ENCODE peak calls at places on chromosomes 13 and 19, in ten cellular contexts. One of them, this sample, is unnamed.

GRCh38 chr19:55553217-55554182 is 8.2 kb upstream of the SBK3 start:
- DNase-seq in tibial artery: no peak
- DNase-seq in activated CD8-positive, alpha-beta T cell treated with anti-CD3 and anti-CD28 coated beads for 36 hours: no peak
- DNase-seq in GM10248: no peak
- DNase-seq in heart right ventricle: no peak
- DNase-seq in AG04449: no peak
- DNase-seq in cardiac muscle cell: no peak
- DNase-seq in GM06990: no peak
- DNase-seq in mesothelial cell of epicardium: no peak
- DNase-seq in CD4-positive, alpha-beta T cell: no peak
- DNase-seq in this sample: no peak

GRCh38 chr19:2173841-2174577 is 10.3 kb downstream of the DOT1L start:
- DNase-seq in tibial artery: no peak
- DNase-seq in activated CD8-positive, alpha-beta T cell treated with anti-CD3 and anti-CD28 coated beads for 36 hours: peak
- DNase-seq in GM10248: no peak
- DNase-seq in heart right ventricle: no peak
- DNase-seq in AG04449: no peak
- DNase-seq in cardiac muscle cell: no peak
- DNase-seq in GM06990: no peak
- DNase-seq in mesothelial cell of epicardium: no peak
- DNase-seq in CD4-positive, alpha-beta T cell: no peak
- DNase-seq in this sample: no peak

GRCh38 chr19:55014714-55015113 is 23.4 kb downstream of the GP6 start:
- DNase-seq in tibial artery: no peak
- DNase-seq in activated CD8-positive, alpha-beta T cell treated with anti-CD3 and anti-CD28 coated beads for 36 hours: peak
- DNase-seq in GM10248: peak
- DNase-seq in heart right ventricle: peak
- DNase-seq in AG04449: no peak
- DNase-seq in cardiac muscle cell: no peak
- DNase-seq in GM06990: no peak
- DNase-seq in mesothelial cell of epicardium: no peak
- DNase-seq in CD4-positive, alpha-beta T cell: no peak
- DNase-seq in this sample: no peak

GRCh38 chr13:114067381-114067885 is 65.0 kb downstream of the RASA3 start:
- DNase-seq in tibial artery: peak
- DNase-seq in activated CD8-positive, alpha-beta T cell treated with anti-CD3 and anti-CD28 coated beads for 36 hours: peak
- DNase-seq in GM10248: peak
- DNase-seq in heart right ventricle: no peak
- DNase-seq in AG04449: no peak
- DNase-seq in cardiac muscle cell: no peak
- DNase-seq in GM06990: peak
- DNase-seq in mesothelial cell of epicardium: no peak
- DNase-seq in CD4-positive, alpha-beta T cell: no peak
- DNase-seq in this sample: peak

GRCh38 chr13:23715092-23715761 is 145.0 kb downstream of the TNFRSF19 start:
- DNase-seq in tibial artery: no peak
- DNase-seq in activated CD8-positive, alpha-beta T cell treated with anti-CD3 and anti-CD28 coated beads for 36 hours: no peak
- DNase-seq in GM10248: no peak
- DNase-seq in heart right ventricle: no peak
- DNase-seq in AG04449: no peak
- DNase-seq in cardiac muscle cell: no peak
- DNase-seq in GM06990: no peak
- DNase-seq in mesothelial cell of epicardium: no peak
- DNase-seq in CD4-positive, alpha-beta T cell: no peak
- DNase-seq in this sample: no peak

GRCh38 chr13:95605426-95606125 is 38.9 kb downstream of the DZIP1 start:
- DNase-seq in tibial artery: no peak
- DNase-seq in activated CD8-positive, alpha-beta T cell treated with anti-CD3 and anti-CD28 coated beads for 36 hours: no peak
- DNase-seq in GM10248: no peak
- DNase-seq in heart right ventricle: no peak
- DNase-seq in AG04449: no peak
- DNase-seq in cardiac muscle cell: no peak
- DNase-seq in GM06990: no peak
- DNase-seq in mesothelial cell of epicardium: no peak
- DNase-seq in CD4-positive, alpha-beta T cell: no peak
- DNase-seq in this sample: no peak

GRCh38 chr13:22915442-22916082 is 265.2 kb upstream of the SGCG start:
- DNase-seq in tibial artery: peak
- DNase-seq in activated CD8-positive, alpha-beta T cell treated with anti-CD3 and anti-CD28 coated beads for 36 hours: no peak
- DNase-seq in GM10248: peak
- DNase-seq in heart right ventricle: no peak
- DNase-seq in AG04449: no peak
- DNase-seq in cardiac muscle cell: peak
- DNase-seq in GM06990: peak
- DNase-seq in mesothelial cell of epicardium: no peak
- DNase-seq in CD4-positive, alpha-beta T cell: no peak
- DNase-seq in this sample: peak

GRCh38 chr13:111043575-111043982 is 71.5 kb upstream of the ARHGEF7 start:
- DNase-seq in tibial artery: no peak
- DNase-seq in activated CD8-positive, alpha-beta T cell treated with anti-CD3 and anti-CD28 coated beads for 36 hours: no peak
- DNase-seq in GM10248: no peak
- DNase-seq in heart right ventricle: peak
- DNase-seq in AG04449: no peak
- DNase-seq in cardiac muscle cell: no peak
- DNase-seq in GM06990: no peak
- DNase-seq in mesothelial cell of epicardium: no peak
- DNase-seq in CD4-positive, alpha-beta T cell: no peak
- DNase-seq in this sample: no peak

GRCh38 chr19:13074378-13074777 is 28.3 kb downstream of the LYL1 start:
- DNase-seq in tibial artery: no peak
- DNase-seq in activated CD8-positive, alpha-beta T cell treated with anti-CD3 and anti-CD28 coated beads for 36 hours: no peak
- DNase-seq in GM10248: no peak
- DNase-seq in heart right ventricle: no peak
- DNase-seq in AG04449: no peak
- DNase-seq in cardiac muscle cell: no peak
- DNase-seq in GM06990: no peak
- DNase-seq in mesothelial cell of epicardium: no peak
- DNase-seq in CD4-positive, alpha-beta T cell: no peak
- DNase-seq in this sample: no peak

GRCh38 chr19:36483653-36484052 is 5.7 kb downstream of the ZNF566 start:
- DNase-seq in tibial artery: no peak
- DNase-seq in activated CD8-positive, alpha-beta T cell treated with anti-CD3 and anti-CD28 coated beads for 36 hours: no peak
- DNase-seq in GM10248: no peak
- DNase-seq in heart right ventricle: no peak
- DNase-seq in AG04449: no peak
- DNase-seq in cardiac muscle cell: no peak
- DNase-seq in GM06990: no peak
- DNase-seq in mesothelial cell of epicardium: no peak
- DNase-seq in CD4-positive, alpha-beta T cell: no peak
- DNase-seq in this sample: no peak

GRCh38 chr13:40662866-40663265 is 3.6 kb downstream of the FOXO1 start:
- DNase-seq in tibial artery: no peak
- DNase-seq in activated CD8-positive, alpha-beta T cell treated with anti-CD3 and anti-CD28 coated beads for 36 hours: peak
- DNase-seq in GM10248: peak
- DNase-seq in heart right ventricle: no peak
- DNase-seq in AG04449: no peak
- DNase-seq in cardiac muscle cell: peak
- DNase-seq in GM06990: peak
- DNase-seq in mesothelial cell of epicardium: no peak
- DNase-seq in CD4-positive, alpha-beta T cell: no peak
- DNase-seq in this sample: no peak

DNA sequence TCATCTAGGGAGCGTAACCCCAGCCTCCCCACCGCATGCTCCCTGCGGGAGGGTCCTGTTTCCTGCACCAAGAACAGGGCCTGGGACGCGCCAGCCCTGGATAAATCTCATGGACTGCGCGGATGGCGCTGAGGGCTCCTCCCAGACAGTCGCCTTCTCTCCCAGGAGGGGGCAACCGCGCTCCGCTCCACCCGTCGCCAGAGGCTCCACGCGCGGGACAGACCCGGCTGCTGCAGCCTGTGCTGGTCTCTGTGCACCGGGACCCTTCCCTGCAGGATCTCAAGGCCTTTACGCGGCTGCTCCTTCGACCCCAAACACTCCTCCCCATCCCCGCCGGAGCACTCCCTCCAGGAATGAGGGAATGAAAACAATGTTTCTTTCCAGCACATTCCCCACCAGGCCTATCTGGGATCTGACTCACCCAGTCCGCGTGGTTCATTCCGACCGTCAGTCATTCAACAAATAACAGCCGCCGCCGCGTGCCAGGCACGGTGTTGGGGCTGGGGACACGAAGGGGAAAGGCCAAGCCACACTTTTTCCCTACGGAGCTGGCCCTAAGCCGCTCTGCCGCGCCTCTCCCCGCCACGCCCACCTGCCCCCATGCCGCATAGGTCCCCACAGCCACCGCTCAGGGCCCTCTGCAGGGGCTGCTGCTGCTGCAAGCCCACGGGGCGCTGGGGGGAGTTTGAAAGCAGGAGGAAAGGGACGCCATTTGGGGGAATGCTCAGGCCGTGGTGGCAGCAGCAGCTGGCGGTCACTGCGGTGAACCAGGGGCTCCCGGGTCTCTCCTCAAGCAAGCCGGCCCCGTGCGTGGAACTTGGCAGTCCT is 6.0 kb downstream of the PNMA8B start:
- DNase-seq in tibial artery: peak
- DNase-seq in activated CD8-positive, alpha-beta T cell treated with anti-CD3 and anti-CD28 coated beads for 36 hours: no peak
- DNase-seq in GM10248: no peak
- DNase-seq in heart right ventricle: peak
- DNase-seq in AG04449: no peak
- DNase-seq in cardiac muscle cell: no peak
- DNase-seq in GM06990: no peak
- DNase-seq in mesothelial cell of epicardium: peak
- DNase-seq in CD4-positive, alpha-beta T cell: peak
- DNase-seq in this sample: no peak
- TF ChIP-seq CTCF in tibial artery: peak
- TF ChIP-seq CTCF in activated CD8-positive, alpha-beta T cell treated with anti-CD3 and anti-CD28 coated beads for 36 hours: no peak
- TF ChIP-seq CTCF in GM10248: no peak
- TF ChIP-seq CTCF in heart right ventricle: peak
- TF ChIP-seq CTCF in AG04449: peak
- TF ChIP-seq CTCF in cardiac muscle cell: peak
- TF ChIP-seq CTCF in GM06990: no peak
- TF ChIP-seq CTCF in mesothelial cell of epicardium: no peak
- TF ChIP-seq CTCF in CD4-positive, alpha-beta T cell: no peak
- TF ChIP-seq CTCF in this sample: no peak

GRCh38 chr19:10568444-10568825 is 344 bp downstream of the CDKN2D start:
- DNase-seq in tibial artery: peak
- DNase-seq in activated CD8-positive, alpha-beta T cell treated with anti-CD3 and anti-CD28 coated beads for 36 hours: peak
- DNase-seq in GM10248: no peak
- DNase-seq in heart right ventricle: peak
- DNase-seq in AG04449: no peak
- DNase-seq in cardiac muscle cell: no peak
- DNase-seq in GM06990: no peak
- DNase-seq in mesothelial cell of epicardium: no peak
- DNase-seq in CD4-positive, alpha-beta T cell: peak
- DNase-seq in this sample: peak
- TF ChIP-seq CTCF in tibial artery: no peak
- TF ChIP-seq CTCF in activated CD8-positive, alpha-beta T cell treated with anti-CD3 and anti-CD28 coated beads for 36 hours: no peak
- TF ChIP-seq CTCF in GM10248: no peak
- TF ChIP-seq CTCF in heart right ventricle: no peak
- TF ChIP-seq CTCF in AG04449: peak
- TF ChIP-seq CTCF in cardiac muscle cell: no peak
- TF ChIP-seq CTCF in GM06990: no peak
- TF ChIP-seq CTCF in mesothelial cell of epicardium: no peak
- TF ChIP-seq CTCF in CD4-positive, alpha-beta T cell: no peak
- TF ChIP-seq CTCF in this sample: peak

GRCh38 chr13:60220072-60220471 is 56.3 kb upstream of the DIAPH3 start:
- DNase-seq in tibial artery: no peak
- DNase-seq in activated CD8-positive, alpha-beta T cell treated with anti-CD3 and anti-CD28 coated beads for 36 hours: no peak
- DNase-seq in GM10248: no peak
- DNase-seq in heart right ventricle: no peak
- DNase-seq in AG04449: no peak
- DNase-seq in cardiac muscle cell: no peak
- DNase-seq in GM06990: no peak
- DNase-seq in mesothelial cell of epicardium: no peak
- DNase-seq in CD4-positive, alpha-beta T cell: no peak
- DNase-seq in this sample: no peak

GRCh38 chr13:60226507-60226906 is 62.8 kb upstream of the DIAPH3 start:
- DNase-seq in tibial artery: no peak
- DNase-seq in activated CD8-positive, alpha-beta T cell treated with anti-CD3 and anti-CD28 coated beads for 36 hours: peak
- DNase-seq in GM10248: no peak
- DNase-seq in heart right ventricle: no peak
- DNase-seq in AG04449: no peak
- DNase-seq in cardiac muscle cell: peak
- DNase-seq in GM06990: no peak
- DNase-seq in mesothelial cell of epicardium: no peak
- DNase-seq in CD4-positive, alpha-beta T cell: no peak
- DNase-seq in this sample: peak

GRCh38 chr13:60227168-60227567 is 63.4 kb upstream of the DIAPH3 start:
- DNase-seq in tibial artery: no peak
- DNase-seq in activated CD8-positive, alpha-beta T cell treated with anti-CD3 and anti-CD28 coated beads for 36 hours: no peak
- DNase-seq in GM10248: no peak
- DNase-seq in heart right ventricle: no peak
- DNase-seq in AG04449: no peak
- DNase-seq in cardiac muscle cell: no peak
- DNase-seq in GM06990: no peak
- DNase-seq in mesothelial cell of epicardium: no peak
- DNase-seq in CD4-positive, alpha-beta T cell: no peak
- DNase-seq in this sample: no peak

DNA sequence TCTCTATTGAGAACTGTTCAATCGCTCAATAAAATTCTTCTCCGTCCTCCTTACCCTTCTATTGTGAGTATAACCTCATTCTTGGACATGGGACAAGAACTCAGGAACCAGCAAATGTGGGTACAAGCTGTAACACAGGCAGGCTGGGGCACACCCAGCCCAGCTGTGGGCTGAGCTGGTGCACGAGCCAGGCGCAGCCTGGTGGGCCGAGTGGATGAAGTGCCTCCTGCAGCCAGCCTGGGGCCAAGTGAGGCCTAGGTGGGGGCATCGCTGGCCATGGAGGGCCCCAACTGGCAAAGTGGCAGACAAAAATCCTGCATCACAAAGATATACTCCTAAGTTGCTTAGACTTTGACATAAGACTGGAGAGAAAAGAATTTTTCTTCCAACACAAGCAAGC is 57.9 kb upstream of the DIAPH3 start:
- DNase-seq in tibial artery: no peak
- DNase-seq in activated CD8-positive, alpha-beta T cell treated with anti-CD3 and anti-CD28 coated beads for 36 hours: no peak
- DNase-seq in GM10248: no peak
- DNase-seq in heart right ventricle: no peak
- DNase-seq in AG04449: no peak
- DNase-seq in cardiac muscle cell: no peak
- DNase-seq in GM06990: no peak
- DNase-seq in mesothelial cell of epicardium: no peak
- DNase-seq in CD4-positive, alpha-beta T cell: no peak
- DNase-seq in this sample: no peak
- TF ChIP-seq CTCF in tibial artery: no peak
- TF ChIP-seq CTCF in activated CD8-positive, alpha-beta T cell treated with anti-CD3 and anti-CD28 coated beads for 36 hours: no peak
- TF ChIP-seq CTCF in GM10248: no peak
- TF ChIP-seq CTCF in heart right ventricle: no peak
- TF ChIP-seq CTCF in AG04449: no peak
- TF ChIP-seq CTCF in cardiac muscle cell: no peak
- TF ChIP-seq CTCF in GM06990: no peak
- TF ChIP-seq CTCF in mesothelial cell of epicardium: no peak
- TF ChIP-seq CTCF in CD4-positive, alpha-beta T cell: no peak
- TF ChIP-seq CTCF in this sample: no peak

GRCh38 chr19:15427350-15427700 is 8.5 kb upstream of the AKAP8L start:
- DNase-seq in tibial artery: no peak
- DNase-seq in activated CD8-positive, alpha-beta T cell treated with anti-CD3 and anti-CD28 coated beads for 36 hours: no peak
- DNase-seq in GM10248: no peak
- DNase-seq in heart right ventricle: no peak
- DNase-seq in AG04449: no peak
- DNase-seq in cardiac muscle cell: no peak
- DNase-seq in GM06990: no peak
- DNase-seq in mesothelial cell of epicardium: no peak
- DNase-seq in CD4-positive, alpha-beta T cell: no peak
- DNase-seq in this sample: no peak
- TF ChIP-seq CTCF in tibial artery: no peak
- TF ChIP-seq CTCF in activated CD8-positive, alpha-beta T cell treated with anti-CD3 and anti-CD28 coated beads for 36 hours: no peak
- TF ChIP-seq CTCF in GM10248: no peak
- TF ChIP-seq CTCF in heart right ventricle: no peak
- TF ChIP-seq CTCF in AG04449: no peak
- TF ChIP-seq CTCF in cardiac muscle cell: no peak
- TF ChIP-seq CTCF in GM06990: no peak
- TF ChIP-seq CTCF in mesothelial cell of epicardium: no peak
- TF ChIP-seq CTCF in CD4-positive, alpha-beta T cell: no peak
- TF ChIP-seq CTCF in this sample: no peak

This sample was measured in OCI-LY7.